ENCODE peak calls at places on chromosomes 13 and 19, in eight cellular contexts. I, V, L, S, T, P, M and H are unnamed samples.

GRCh38 chr19:20787766-20788165 is 11.7 kb downstream of the ZNF66 start:
- DNase-seq in I (no peak), V (no peak), L (no peak), S (peak), T (no peak), P (no peak), M (no peak), H (no peak)

GRCh38 chr13:28489975-28490550 is 4.9 kb downstream of the FLT1 start:
- DNase-seq in I (no peak), V (no peak), L (no peak), S (no peak), T (no peak), P (no peak), M (no peak), H (no peak)

GRCh38 chr19:16600824-16601223 is 27.2 kb downstream of the MED26 start:
- DNase-seq in I (no peak), V (no peak), L (no peak), S (no peak), T (no peak), P (no peak), M (no peak), H (no peak)

GRCh38 chr13:77492982-77493381 is 42.5 kb upstream of the SCEL start:
- DNase-seq in I (peak), V (peak), L (no peak), S (no peak), T (no peak), P (peak), M (peak), H (no peak)

GRCh38 chr19:19319725-19320361 is 466 bp downstream of the SUGP1 start:
- DNase-seq in I (peak), V (no peak), L (peak), S (no peak), T (no peak), P (no peak), M (peak), H (no peak)

GRCh38 chr19:43430142-43430710 is 15.5 kb downstream of the TEX101 start:
- DNase-seq in I (no peak), V (no peak), L (peak), S (no peak), T (no peak), P (no peak), M (no peak), H (no peak)

GRCh38 chr19:39377373-39378362 is 13.2 kb downstream of the PAF1 start:
- DNase-seq in I (peak), V (no peak), L (no peak), S (no peak), T (no peak), P (no peak), M (no peak), H (no peak)

GRCh38 chr13:114102521-114103288 is 29.7 kb downstream of the RASA3 start:
- DNase-seq in I (no peak), V (no peak), L (no peak), S (no peak), T (no peak), P (no peak), M (peak), H (peak)

GRCh38 chr19:53086949-53087348 is 16.3 kb downstream of the ZNF160 start:
- DNase-seq in I (no peak), V (no peak), L (no peak), S (peak), T (no peak), P (no peak), M (no peak), H (peak)

GRCh38 chr19:8404391-8405151 is 8.5 kb upstream of the MARCHF2 start:
- DNase-seq in I (no peak), V (no peak), L (no peak), S (no peak), T (no peak), P (no peak), M (peak), H (no peak)

GRCh38 chr13:101868585-101869469 is 416.4 kb downstream of the ITGBL1 start:
- DNase-seq in I (no peak), V (no peak), L (no peak), S (no peak), T (no peak), P (no peak), M (no peak), H (no peak)

GRCh38 chr19:14562660-14563589 is 8.9 kb downstream of the NDUFB7 start:
- DNase-seq in I (no peak), V (no peak), L (no peak), S (no peak), T (peak), P (no peak), M (peak), H (no peak)

GRCh38 chr13:26679945-26680516 is 80.6 kb downstream of the GPR12 start:
- DNase-seq in I (no peak), V (peak), L (no peak), S (peak), T (peak), P (no peak), M (no peak), H (no peak)

GRCh38 chr13:20519887-20520286 is 5.8 kb downstream of the CRYL1 start:
- DNase-seq in I (no peak), V (no peak), L (no peak), S (no peak), T (no peak), P (no peak), M (no peak), H (no peak)

GRCh38 chr13:24684600-24684998 is 4.4 kb downstream of the ATP12A start:
- DNase-seq in I (peak), V (no peak), L (no peak), S (no peak), T (no peak), P (no peak), M (no peak), H (no peak)

GRCh38 chr19:16266586-16266942 is 58.1 kb upstream of the KLF2 start:
- DNase-seq in I (no peak), V (no peak), L (no peak), S (no peak), T (no peak), P (no peak), M (no peak), H (peak)

GRCh38 chr13:27973291-27973690 is 4.2 kb upstream of the CDX2 start:
- DNase-seq in I (no peak), V (no peak), L (no peak), S (no peak), T (no peak), P (no peak), M (no peak), H (no peak)

GRCh38 chr19:45076029-45076850 is at the start of gene ZNF296:
- DNase-seq in I (peak), V (no peak), L (peak), S (no peak), T (peak), P (peak), M (no peak), H (peak)

GRCh38 chr19:31880283-31880682 is 465.1 kb upstream of the ZNF507 start:
- DNase-seq in I (no peak), V (no peak), L (no peak), S (no peak), T (no peak), P (no peak), M (no peak), H (no peak)

GRCh38 chr13:97934590-97934989 is 18.9 kb upstream of the IPO5 start:
- DNase-seq in I (no peak), V (peak), L (no peak), S (no peak), T (peak), P (no peak), M (no peak), H (no peak)

GRCh38 chr19:55461974-55462628 is 659 bp upstream of the ISOC2 start:
- DNase-seq in I (peak), V (no peak), L (no peak), S (peak), T (no peak), P (peak), M (peak), H (no peak)

GRCh38 chr19:18899624-18900560 is 3.9 kb upstream of the CERS1 start:
- DNase-seq in I (no peak), V (no peak), L (no peak), S (no peak), T (no peak), P (no peak), M (no peak), H (no peak)

GRCh38 chr13:114134944-114135610 is 2.7 kb upstream of the RASA3 start:
- DNase-seq in I (no peak), V (no peak), L (no peak), S (no peak), T (no peak), P (no peak), M (no peak), H (no peak)

GRCh38 chr13:26544707-26545106 is 12.8 kb upstream of the WASF3 start:
- DNase-seq in I (no peak), V (no peak), L (no peak), S (no peak), T (no peak), P (no peak), M (no peak), H (no peak)

DNA sequence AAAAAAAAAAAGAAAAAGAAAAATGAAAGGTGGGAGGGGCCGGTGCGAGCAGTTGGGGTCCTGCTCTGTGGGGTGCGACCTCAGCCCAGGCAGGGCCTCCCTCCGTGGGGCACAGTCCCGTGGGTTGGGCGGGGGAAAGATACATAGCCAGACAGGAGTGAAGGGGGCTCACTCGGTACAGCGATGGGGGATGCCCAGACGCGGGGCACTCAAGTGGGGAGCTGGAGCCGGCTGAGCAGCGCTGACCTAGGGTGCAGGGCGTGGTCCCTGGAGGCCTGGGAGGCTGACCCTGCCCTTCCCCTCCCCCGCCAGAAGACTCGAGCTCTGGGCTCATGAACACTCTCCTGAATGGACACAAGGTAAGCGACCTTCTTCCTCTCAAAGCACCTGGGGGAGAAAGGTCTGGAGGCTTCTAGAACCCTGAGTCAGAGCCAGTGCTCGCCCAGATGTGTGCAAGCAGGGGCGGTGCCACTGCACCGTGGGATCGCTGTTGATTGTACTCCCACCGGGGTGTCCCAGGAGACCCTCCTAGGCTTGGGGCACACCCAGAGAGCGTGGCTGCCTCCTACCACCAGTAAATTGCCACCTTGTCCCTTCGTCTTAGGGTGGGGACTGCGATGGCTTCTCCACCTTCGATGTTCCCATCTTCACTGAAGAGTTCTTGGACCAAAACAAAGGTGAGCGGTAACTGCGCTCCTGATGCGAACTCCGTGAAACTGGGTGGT is 3.4 kb downstream of the HMG20B start:
- DNase-seq in I (no peak), V (no peak), L (peak), S (no peak), T (no peak), P (no peak), M (peak), H (peak)
- H3K9ac ChIP-seq in I (peak), V (peak), L (peak), S (no peak), T (no peak), P (no peak), M (no peak), H (no peak)

DNA sequence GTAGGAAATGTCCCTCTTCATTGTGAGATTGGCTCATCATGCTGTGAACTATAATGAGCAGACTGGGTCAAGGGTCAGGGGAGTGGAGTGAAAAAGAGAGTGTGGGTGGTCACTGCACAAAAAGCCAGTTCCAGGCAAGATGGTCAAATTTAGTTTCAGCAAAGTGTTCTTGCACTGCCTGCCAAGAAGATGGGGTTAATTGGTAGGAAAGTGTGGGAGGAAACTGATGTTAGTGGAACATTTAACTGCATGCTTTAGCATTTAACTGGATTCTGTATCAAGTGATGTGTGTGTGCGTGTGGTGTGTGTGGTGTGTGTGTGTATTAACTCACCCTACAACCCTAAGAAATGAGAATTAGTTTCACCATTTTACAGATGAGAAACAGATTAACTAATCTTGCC is 131.6 kb downstream of the COG6 start:
- DNase-seq in I (peak), V (peak), L (no peak), S (no peak), T (peak), P (no peak), M (no peak), H (no peak)
- H3K27ac ChIP-seq in I (no peak), V (no peak), L (no peak), S (no peak), T (no peak), P (no peak), M (no peak), H (no peak)

GRCh38 chr19:29992233-29992867 is 50.3 kb downstream of the URI1 start:
- DNase-seq in I (no peak), V (no peak), L (no peak), S (no peak), T (no peak), P (no peak), M (no peak), H (no peak)

GRCh38 chr19:29983568-29983967 is 41.5 kb downstream of the URI1 start:
- DNase-seq in I (no peak), V (no peak), L (no peak), S (no peak), T (no peak), P (no peak), M (no peak), H (no peak)

GRCh38 chr19:29988351-29988750 is 46.3 kb downstream of the URI1 start:
- DNase-seq in I (no peak), V (no peak), L (no peak), S (no peak), T (peak), P (no peak), M (no peak), H (peak)
- H3K4me3 ChIP-seq in I (no peak), V (no peak), L (no peak), S (no peak), T (no peak), P (no peak), M (no peak), H (no peak)

DNA sequence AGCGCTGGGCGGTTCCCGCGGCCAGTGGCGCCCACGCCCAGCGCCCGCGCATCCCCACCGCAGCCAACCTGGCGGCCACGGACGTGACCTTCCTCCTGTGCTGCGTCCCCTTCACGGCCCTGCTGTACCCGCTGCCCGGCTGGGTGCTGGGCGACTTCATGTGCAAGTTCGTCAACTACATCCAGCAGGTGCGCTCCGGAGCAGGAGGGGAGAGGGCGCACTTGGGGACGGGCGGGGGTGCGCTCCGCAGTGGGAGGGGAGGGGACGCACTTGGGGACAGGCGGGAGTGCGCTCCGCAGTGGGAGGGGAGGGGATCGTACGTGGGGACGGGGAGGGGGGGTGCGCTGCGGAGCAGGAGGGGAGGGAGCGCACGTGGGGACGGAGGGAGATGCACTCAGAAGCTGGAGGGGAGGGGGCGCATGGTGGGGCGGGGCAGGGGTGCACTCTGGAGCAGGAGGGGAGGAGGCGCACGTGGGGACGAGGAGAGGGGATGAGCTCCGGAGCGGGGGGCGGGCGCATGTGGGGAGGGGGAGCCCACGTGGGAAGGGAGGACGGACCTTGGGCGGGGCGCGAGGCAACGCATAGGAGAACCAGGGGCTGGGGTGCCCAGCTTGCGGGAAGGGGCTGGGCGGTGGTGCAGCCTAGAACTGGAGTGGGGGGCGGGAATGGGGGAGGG is 1.5 kb downstream of the KISS1R start:
- DNase-seq in I (no peak), V (no peak), L (no peak), S (no peak), T (peak), P (peak), M (no peak), H (no peak)
- H3K9ac ChIP-seq in I (no peak), V (no peak), L (no peak), S (no peak), T (no peak), P (no peak), M (no peak), H (no peak)

DNA sequence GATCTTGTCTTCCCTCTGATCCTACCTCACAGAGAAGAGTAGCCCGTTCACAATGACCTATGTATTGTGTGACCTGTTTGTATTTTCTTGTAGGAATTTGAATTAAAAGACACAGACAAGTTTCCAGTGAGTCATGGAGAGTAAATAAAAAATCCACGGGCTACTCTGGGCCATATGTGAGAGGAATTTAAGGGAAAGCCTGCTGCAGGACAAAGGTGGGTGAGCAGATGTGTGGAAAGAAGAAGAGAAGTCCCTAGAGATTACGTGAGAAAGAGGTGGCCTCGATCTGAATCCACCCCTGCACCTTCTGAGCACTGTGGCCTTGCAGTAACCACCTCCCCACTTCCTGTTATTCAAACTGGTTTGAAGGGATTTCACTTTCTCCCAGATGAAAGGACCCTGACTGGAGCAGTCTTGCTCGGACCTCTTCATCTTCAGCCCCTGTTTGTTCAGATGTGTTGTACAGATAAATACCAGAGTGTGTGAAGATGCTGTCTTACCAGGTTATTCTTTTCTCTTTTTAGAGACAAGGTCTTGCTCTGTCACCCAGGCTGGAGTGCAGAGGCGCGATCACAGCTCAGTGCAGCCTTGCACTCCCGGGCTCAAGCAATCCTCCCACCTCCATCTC is 205.4 kb downstream of the PDS5B start:
- DNase-seq in I (peak), V (no peak), L (no peak), S (peak), T (no peak), P (peak), M (no peak), H (no peak)
- H3K27ac ChIP-seq in I (no peak), V (no peak), L (no peak), S (no peak), T (no peak), P (peak), M (no peak), H (no peak)

GRCh38 chr13:44433863-44434262 is 60.2 kb downstream of the SERP2 start:
- DNase-seq in I (no peak), V (no peak), L (no peak), S (no peak), T (no peak), P (no peak), M (no peak), H (no peak)

GRCh38 chr13:44431150-44431549 is 57.5 kb downstream of the SERP2 start:
- DNase-seq in I (no peak), V (no peak), L (peak), S (no peak), T (peak), P (no peak), M (no peak), H (no peak)

GRCh38 chr13:44434441-44435141 is 61.0 kb downstream of the SERP2 start:
- DNase-seq in I (no peak), V (no peak), L (no peak), S (no peak), T (no peak), P (no peak), M (no peak), H (peak)

GRCh38 chr13:44435142-44435982 is 61.7 kb downstream of the SERP2 start:
- DNase-seq in I (peak), V (peak), L (peak), S (peak), T (peak), P (peak), M (peak), H (peak)

GRCh38 chr13:44432595-44432994 is 59.0 kb downstream of the SERP2 start:
- DNase-seq in I (no peak), V (no peak), L (no peak), S (peak), T (no peak), P (no peak), M (no peak), H (no peak)
- H3K4me3 ChIP-seq in I (no peak), V (no peak), L (no peak), S (no peak), T (no peak), P (no peak), M (no peak), H (no peak)

GRCh38 chr19:48487944-48488343 is 18.8 kb downstream of the CYTH2 start:
- DNase-seq in I (peak), V (peak), L (peak), S (peak), T (no peak), P (peak), M (no peak), H (peak)
- H3K9ac ChIP-seq in I (peak), V (peak), L (peak), S (no peak), T (no peak), P (peak), M (peak), H (no peak)

GRCh38 chr19:11191934-11192333 is 5.4 kb downstream of the KANK2 start:
- DNase-seq in I (no peak), V (no peak), L (no peak), S (no peak), T (no peak), P (no peak), M (no peak), H (no peak)
- H3K27ac ChIP-seq in I (peak), V (no peak), L (peak), S (no peak), T (no peak), P (no peak), M (no peak), H (no peak)

GRCh38 chr19:46983097-46983496 is 36.5 kb upstream of the NPAS1 start:
- DNase-seq in I (no peak), V (no peak), L (no peak), S (no peak), T (no peak), P (no peak), M (no peak), H (no peak)

GRCh38 chr19:46981296-46981695 is 38.3 kb upstream of the NPAS1 start:
- DNase-seq in I (no peak), V (no peak), L (no peak), S (no peak), T (no peak), P (no peak), M (no peak), H (no peak)

GRCh38 chr19:46985532-46986415 is 33.9 kb upstream of the NPAS1 start:
- DNase-seq in I (no peak), V (no peak), L (no peak), S (no peak), T (no peak), P (no peak), M (no peak), H (no peak)

GRCh38 chr19:46980756-46981155 is 38.9 kb upstream of the NPAS1 start:
- DNase-seq in I (no peak), V (no peak), L (no peak), S (no peak), T (no peak), P (no peak), M (no peak), H (no peak)

GRCh38 chr19:46984077-46985010 is 35.3 kb upstream of the NPAS1 start:
- DNase-seq in I (peak), V (peak), L (no peak), S (peak), T (no peak), P (peak), M (peak), H (no peak)
- H3K4me3 ChIP-seq in I (no peak), V (no peak), L (no peak), S (no peak), T (no peak), P (no peak), M (no peak), H (no peak)

GRCh38 chr19:35845215-35846037 is 6.9 kb downstream of the NPHS1 start:
- DNase-seq in I (peak), V (no peak), L (peak), S (no peak), T (peak), P (peak), M (peak), H (no peak)
- H3K9ac ChIP-seq in I (no peak), V (no peak), L (no peak), S (no peak), T (no peak), P (no peak), M (no peak), H (no peak)